ENCODE peak calls at places on chromosomes 3 and 15, in five cellular contexts. L, U, A, M and W are unnamed samples. For H3K27me3, the result is how much of the 10 kb centered on the place peaks cover.

GRCh38 chr15:78415284-78415683 is 22.7 kb upstream of the IREB2 start:
- DNase-seq in L (no peak), U (no peak), A (peak), M (no peak), W (no peak)

GRCh38 chr15:77497108-77497737 is 76.5 kb downstream of the HMG20A start:
- DNase-seq in L (no peak), U (peak), A (peak), M (peak), W (peak)

GRCh38 chr3:19808834-19809233 is 125.2 kb downstream of the EFHB start:
- DNase-seq in L (no peak), U (no peak), A (no peak), M (no peak), W (no peak)

GRCh38 chr3:12707425-12707824 is 43.5 kb upstream of the RAF1 start:
- DNase-seq in L (no peak), U (no peak), A (peak), M (no peak), W (no peak)

GRCh38 chr3:46578973-46579755 is 13.1 kb upstream of the LRRC2 start:
- DNase-seq in L (no peak), U (no peak), A (no peak), M (no peak), W (no peak)

GRCh38 chr15:43958894-43959330 is 132.1 kb downstream of the WDR76 start:
- DNase-seq in L (peak), U (no peak), A (peak), M (no peak), W (no peak)

GRCh38 chr15:52040167-52040900 is 21.3 kb downstream of the MAPK6 start:
- DNase-seq in L (no peak), U (no peak), A (peak), M (no peak), W (no peak)

GRCh38 chr3:129892857-129893615 is 475 bp downstream of the TMCC1 start:
- DNase-seq in L (no peak), U (peak), A (peak), M (no peak), W (peak)

GRCh38 chr3:191136347-191136746 is 62.7 kb upstream of the OSTN start:
- DNase-seq in L (no peak), U (no peak), A (no peak), M (no peak), W (no peak)

GRCh38 chr15:78872155-78872971 is at the start of gene MORF4L1:
- DNase-seq in L (peak), U (peak), A (peak), M (peak), W (peak)

GRCh38 chr3:79766474-79767193 is 1.2 kb downstream of the ROBO1 start:
- DNase-seq in L (no peak), U (no peak), A (no peak), M (peak), W (no peak)

GRCh38 chr3:31531465-31531991 is 1.2 kb upstream of the STT3B start:
- DNase-seq in L (no peak), U (no peak), A (peak), M (no peak), W (no peak)

GRCh38 chr3:6825527-6825926 is 35.4 kb upstream of the GRM7 start:
- DNase-seq in L (no peak), U (no peak), A (no peak), M (no peak), W (no peak)

GRCh38 chr3:94522488-94522887 is 459.6 kb downstream of the NSUN3 start:
- DNase-seq in L (no peak), U (no peak), A (no peak), M (no peak), W (no peak)
- H3K4me3 ChIP-seq in L (no peak), U (no peak), A (no peak), M (no peak), W (no peak)

GRCh38 chr3:122415104-122415744 is 638 bp downstream of the WDR5B start:
- DNase-seq in L (no peak), U (no peak), A (peak), M (no peak), W (peak)
- H3K27ac ChIP-seq in L (peak), U (peak), A (peak), M (peak), W (peak)

GRCh38 chr15:96353378-96353930 is 23.0 kb downstream of the NR2F2 start:
- DNase-seq in L (no peak), U (no peak), A (no peak), M (no peak), W (no peak)
- H3K27me3 ChIP-seq in L (under half), U (half or more), A (under half), M (under half), W (under half)

DNA sequence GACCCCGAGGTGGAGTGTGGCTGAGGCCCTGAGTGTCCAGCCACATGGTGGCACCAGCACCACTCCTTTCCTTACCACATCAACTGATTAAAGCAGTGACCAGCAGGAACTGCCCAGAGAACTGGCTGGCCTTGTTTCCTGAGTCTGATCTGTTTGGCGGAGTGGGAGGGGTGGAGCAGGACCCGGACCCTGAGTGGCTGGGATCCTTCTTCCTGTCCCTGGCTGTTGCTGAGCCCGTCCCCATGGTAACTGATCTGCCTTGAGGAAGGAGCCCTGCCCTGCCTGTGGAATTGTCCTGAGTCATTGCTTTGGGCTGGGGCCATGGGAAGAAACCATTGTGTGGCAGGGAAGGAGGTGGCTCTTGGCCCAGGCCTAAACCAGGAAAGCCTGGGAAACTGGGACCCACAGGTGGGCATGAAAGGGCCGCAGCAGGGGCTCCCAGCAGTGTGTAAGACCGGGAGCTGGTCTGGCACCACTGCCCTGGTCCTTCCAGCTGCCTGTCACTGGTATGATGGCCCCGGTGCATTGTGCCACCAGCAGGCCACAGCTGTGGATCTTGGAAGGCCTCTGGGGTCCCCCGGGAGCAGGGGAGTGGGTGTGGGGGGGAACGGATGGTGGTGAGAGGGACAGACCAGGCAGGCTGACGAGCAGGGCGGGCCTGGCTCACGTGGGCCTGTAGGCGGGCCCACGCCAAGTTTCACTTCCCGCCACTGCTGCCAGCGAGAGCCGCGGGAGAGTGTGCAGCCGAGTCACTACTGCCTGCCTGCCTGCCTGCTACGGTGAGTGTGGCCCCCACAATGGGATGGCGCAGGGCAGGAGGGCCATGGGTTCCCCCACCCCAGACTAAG is 19.2 kb downstream of the ATRIP start:
- DNase-seq in L (peak), U (peak), A (peak), M (peak), W (peak)
- H3K4me3 ChIP-seq in L (peak), U (peak), A (peak), M (peak), W (peak)

DNA sequence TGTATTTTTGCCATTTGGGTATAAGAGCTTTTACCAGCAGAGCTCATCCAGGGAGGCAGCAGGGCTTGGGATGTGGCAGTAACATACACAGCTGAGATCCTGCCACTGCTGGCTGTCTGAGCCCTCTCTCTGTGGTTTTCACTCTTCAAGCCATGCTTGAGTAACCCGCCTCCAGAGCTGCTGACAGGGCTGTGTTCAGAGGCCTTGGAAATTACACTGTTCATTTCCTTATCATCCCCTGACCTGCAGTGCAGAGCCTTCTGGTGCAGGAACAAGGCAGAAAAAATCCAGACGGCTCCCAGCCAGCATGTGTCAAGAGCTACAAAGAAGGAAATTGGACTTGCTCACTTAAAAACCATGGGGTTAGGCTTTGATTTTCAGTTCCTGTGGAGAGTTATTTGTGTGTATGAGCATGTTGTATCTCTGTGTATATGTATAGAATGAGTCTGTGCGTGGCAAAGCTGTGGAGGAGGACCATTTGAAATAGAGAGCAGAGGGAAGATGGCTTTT is 47.0 kb downstream of the ZNF609 start:
- DNase-seq in L (peak), U (peak), A (peak), M (peak), W (peak)
- H3K27ac ChIP-seq in L (peak), U (peak), A (no peak), M (no peak), W (peak)

GRCh38 chr3:184485906-184486305 is 75.7 kb upstream of the EPHB3 start:
- DNase-seq in L (no peak), U (no peak), A (no peak), M (no peak), W (no peak)
- H3K27me3 ChIP-seq in L (under half), U (under half), A (under half), M (under half), W (under half)

DNA sequence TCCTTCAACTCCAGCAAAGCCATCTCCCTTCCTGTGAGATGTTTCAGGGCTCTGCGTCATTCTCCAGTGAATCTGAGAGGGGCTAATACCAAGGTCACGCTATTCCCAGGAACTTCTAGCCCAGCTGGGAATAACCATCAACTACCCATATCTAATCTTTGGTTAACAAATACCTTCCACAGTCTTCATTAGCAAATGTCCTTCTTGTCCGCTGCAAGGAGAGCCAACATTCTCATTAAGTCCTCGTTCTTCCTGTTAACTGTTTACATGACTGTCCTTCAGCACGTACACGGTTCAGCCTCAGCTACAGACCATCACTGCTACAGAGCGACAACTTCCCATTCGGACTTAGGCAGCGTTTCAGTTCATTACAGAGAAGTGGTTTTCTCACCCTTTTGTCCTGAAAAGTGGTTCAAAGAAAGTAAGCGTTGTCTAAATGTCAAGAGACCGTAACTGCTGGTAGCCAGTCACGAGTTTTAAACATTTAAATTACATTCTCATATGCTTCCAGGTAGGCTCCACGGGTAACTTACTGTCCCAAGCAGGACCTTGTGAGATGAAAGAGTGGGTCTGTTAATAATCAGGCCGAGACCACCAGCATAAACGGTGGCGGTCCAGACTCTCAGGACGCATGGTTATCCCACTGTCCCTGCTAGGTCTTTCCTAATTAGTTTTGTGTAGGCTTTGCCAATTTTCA is 63.9 kb downstream of the CHSY1 start:
- DNase-seq in L (peak), U (no peak), A (peak), M (no peak), W (peak)
- H3K4me3 ChIP-seq in L (peak), U (peak), A (peak), M (peak), W (peak)

GRCh38 chr15:33737687-33738606 is 230.3 kb upstream of the CHRM5 start:
- DNase-seq in L (no peak), U (no peak), A (no peak), M (no peak), W (peak)

GRCh38 chr15:33742807-33743206 is 225.5 kb upstream of the CHRM5 start:
- DNase-seq in L (no peak), U (no peak), A (peak), M (no peak), W (no peak)

GRCh38 chr15:33735637-33736247 is 232.6 kb upstream of the CHRM5 start:
- DNase-seq in L (no peak), U (no peak), A (no peak), M (no peak), W (no peak)

GRCh38 chr15:33742286-33742685 is 226.0 kb upstream of the CHRM5 start:
- DNase-seq in L (no peak), U (no peak), A (peak), M (no peak), W (no peak)

GRCh38 chr15:33738941-33739664 is 229.2 kb upstream of the CHRM5 start:
- DNase-seq in L (no peak), U (no peak), A (no peak), M (no peak), W (no peak)
- H3K27ac ChIP-seq in L (no peak), U (no peak), A (no peak), M (no peak), W (no peak)

DNA sequence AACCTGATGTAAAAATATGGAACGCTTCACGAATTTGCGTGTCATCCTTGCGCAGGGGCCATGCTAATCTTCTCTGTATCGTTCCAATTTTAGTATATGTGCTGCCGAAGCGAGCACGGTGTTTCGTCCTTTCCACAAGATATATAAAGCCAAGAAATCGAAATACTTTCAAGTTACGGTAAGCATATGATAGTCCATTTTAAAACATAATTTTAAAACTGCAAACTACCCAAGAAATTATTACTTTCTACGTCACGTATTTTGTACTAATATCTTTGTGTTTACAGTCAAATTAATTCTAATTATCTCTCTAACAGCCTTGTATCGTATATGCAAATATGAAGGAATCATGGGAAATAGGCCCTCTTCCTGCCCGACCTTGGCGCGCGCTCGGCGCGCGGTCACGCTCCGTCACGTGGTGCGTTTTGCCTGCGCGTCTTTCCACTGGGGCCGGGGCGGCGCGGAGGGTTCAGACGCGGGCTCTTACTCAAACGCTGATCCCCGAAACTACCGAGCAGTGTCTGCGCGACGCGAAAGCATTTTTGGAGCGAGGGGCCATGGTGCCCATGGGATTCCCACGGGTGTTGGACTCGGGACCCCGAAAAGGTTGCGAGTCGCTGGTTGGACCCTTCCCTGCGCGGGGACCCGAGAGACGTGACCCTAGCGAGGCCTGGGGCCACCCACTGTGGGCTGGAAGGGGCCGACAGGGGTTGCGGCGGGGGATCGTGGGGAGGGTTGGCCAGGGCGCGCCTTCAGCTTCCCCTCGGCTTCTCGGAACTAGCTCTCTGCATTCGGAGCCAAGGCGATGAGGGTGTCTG is at the start of gene RNU6-1:
- DNase-seq in L (peak), U (peak), A (peak), M (peak), W (peak)
- H3K27me3 ChIP-seq in L (under half), U (under half), A (under half), M (under half), W (under half)